ENCODE peak calls at places on chromosomes 11 and 22, in four cellular contexts. One of them, this sample, is unnamed.

GRCh38 chr22:47357086-47357485 is 594.6 kb downstream of the TBC1D22A start:
- DNase-seq in EL: no peak
- DNase-seq in left cardiac atrium: no peak
- DNase-seq in left ventricle myocardium inferior: no peak
- DNase-seq in this sample: no peak

GRCh38 chr11:63871962-63872832 is 33.3 kb downstream of the MARK2 start:
- DNase-seq in left ventricle myocardium inferior: peak; percentile 75
- DNase-seq in EL: peak; percentile 98
- DNase-seq in left cardiac atrium: peak; percentile 82
- DNase-seq in this sample: peak; percentile 89

GRCh38 chr11:68142028-68142412 is 20.8 kb upstream of the CHKA start:
- DNase-seq in left ventricle myocardium inferior: no peak
- DNase-seq in EL: no peak
- DNase-seq in left cardiac atrium: no peak
- DNase-seq in this sample: no peak

GRCh38 chr11:19418221-19418620 is 177.5 kb upstream of the E2F8 start:
- DNase-seq in left cardiac atrium: no peak
- DNase-seq in EL: no peak
- DNase-seq in left ventricle myocardium inferior: no peak
- DNase-seq in this sample: no peak

GRCh38 chr11:10899542-10899830 is 41.6 kb upstream of the ZBED5 start:
- DNase-seq in left ventricle myocardium inferior: peak; percentile 54
- DNase-seq in left cardiac atrium: peak; percentile 65
- DNase-seq in EL: no peak
- DNase-seq in this sample: no peak

GRCh38 chr11:19228956-19229355 is 11.8 kb downstream of the E2F8 start:
- DNase-seq in left ventricle myocardium inferior: no peak
- DNase-seq in left cardiac atrium: no peak
- DNase-seq in EL: no peak
- DNase-seq in this sample: no peak

GRCh38 chr22:37560682-37561208 is 465 bp downstream of the CDC42EP1 start:
- DNase-seq in EL: peak; percentile 78
- DNase-seq in left cardiac atrium: peak; percentile 80
- DNase-seq in left ventricle myocardium inferior: peak; percentile 69
- DNase-seq in this sample: peak; percentile 65

GRCh38 chr22:50670513-50670912 is 2.1 kb upstream of the SHANK3 start:
- DNase-seq in EL: no peak
- DNase-seq in left ventricle myocardium inferior: no peak
- DNase-seq in left cardiac atrium: peak; percentile 33
- DNase-seq in this sample: no peak